ENCODE peak calls at places on chromosomes 12 and 14, in ten cellular contexts. V is PC-3, P is endothelial cell, G is AG04450, N is lower lobe of right lung, E is psoas muscle, Y is lung, K is fibroblast of lung, Q is Calu3, M is ovary. H is an unnamed sample.

GRCh38 chr14:97459180-97459579 is 662.0 kb downstream of the VRK1 start:
- DNase-seq in M (no peak), N (no peak), Q (no peak), E (no peak), G (no peak), V (no peak), P (no peak), K (no peak), Y (no peak), H (no peak)

GRCh38 chr12:14979468-14979867 is 6.6 kb downstream of the PDE6H start:
- DNase-seq in M (no peak), K (no peak), N (no peak), Y (no peak), G (no peak), P (no peak), V (no peak), Q (no peak), E (no peak), H (no peak)

GRCh38 chr14:65179918-65180724 is 77.8 kb upstream of the MAX start:
- DNase-seq in Q (peak), P (no peak), N (no peak), V (peak), Y (no peak), K (peak), G (peak), E (peak), M (peak), H (no peak)

GRCh38 chr14:103061482-103061976 is 4.2 kb upstream of the CDC42BPB start:
- DNase-seq in V (no peak), Q (no peak), P (no peak), M (no peak), N (no peak), Y (no peak), G (no peak), E (no peak), K (no peak), H (no peak)

GRCh38 chr12:66398931-66399625 is 96.8 kb downstream of the HELB start:
- DNase-seq in K (peak), V (peak), Q (no peak), M (no peak), E (peak), G (no peak), Y (no peak), N (no peak), P (no peak), H (no peak)

GRCh38 chr14:61472801-61473376 is 151.5 kb downstream of the PRKCH start:
- DNase-seq in M (no peak), K (peak), E (no peak), P (no peak), V (no peak), G (no peak), Y (no peak), Q (no peak), N (no peak), H (no peak)

GRCh38 chr14:23751591-23751990 is 115.4 kb downstream of the DHRS2 start:
- DNase-seq in Y (no peak), N (no peak), E (no peak), V (no peak), K (peak), G (no peak), Q (no peak), M (no peak), P (no peak), H (no peak)

GRCh38 chr12:43004908-43005307 is 415.4 kb upstream of the PRICKLE1 start:
- DNase-seq in M (no peak), V (no peak), K (no peak), Q (no peak), P (peak), G (no peak), E (no peak), Y (no peak), N (no peak), H (no peak)

GRCh38 chr14:36626150-36626549 is 35.5 kb upstream of the PAX9 start:
- DNase-seq in Q (no peak), K (no peak), Y (no peak), N (no peak), M (no peak), V (no peak), G (no peak), E (no peak), P (no peak), H (no peak)

GRCh38 chr12:17528394-17528793 is 561.6 kb downstream of the RERGL start:
- DNase-seq in P (no peak), M (no peak), V (peak), Q (no peak), N (no peak), E (no peak), K (no peak), Y (no peak), G (no peak), H (no peak)
- TF ChIP-seq CTCF in P (no peak), M (no peak), V (no peak), Q (no peak), N (no peak), E (no peak), K (no peak), Y (no peak), G (no peak), H (no peak)

GRCh38 chr12:21607701-21608100 is 3.1 kb upstream of the GYS2 start:
- DNase-seq in V (peak), P (no peak), Q (no peak), Y (no peak), N (no peak), G (no peak), K (peak), E (no peak), M (no peak), H (no peak)
- TF ChIP-seq CTCF in V (peak), P (no peak), Q (no peak), Y (no peak), N (peak), G (peak), K (no peak), E (peak), M (no peak), H (peak)

GRCh38 chr14:89065879-89066278 is 241.4 kb downstream of the TTC8 start:
- DNase-seq in Y (no peak), G (no peak), K (no peak), N (no peak), P (no peak), V (no peak), E (no peak), M (no peak), Q (no peak), H (no peak)

GRCh38 chr14:89061696-89062095 is 237.2 kb downstream of the TTC8 start:
- DNase-seq in V (no peak), G (no peak), E (no peak), M (no peak), Q (no peak), Y (no peak), N (no peak), K (no peak), P (no peak), H (no peak)

DNA sequence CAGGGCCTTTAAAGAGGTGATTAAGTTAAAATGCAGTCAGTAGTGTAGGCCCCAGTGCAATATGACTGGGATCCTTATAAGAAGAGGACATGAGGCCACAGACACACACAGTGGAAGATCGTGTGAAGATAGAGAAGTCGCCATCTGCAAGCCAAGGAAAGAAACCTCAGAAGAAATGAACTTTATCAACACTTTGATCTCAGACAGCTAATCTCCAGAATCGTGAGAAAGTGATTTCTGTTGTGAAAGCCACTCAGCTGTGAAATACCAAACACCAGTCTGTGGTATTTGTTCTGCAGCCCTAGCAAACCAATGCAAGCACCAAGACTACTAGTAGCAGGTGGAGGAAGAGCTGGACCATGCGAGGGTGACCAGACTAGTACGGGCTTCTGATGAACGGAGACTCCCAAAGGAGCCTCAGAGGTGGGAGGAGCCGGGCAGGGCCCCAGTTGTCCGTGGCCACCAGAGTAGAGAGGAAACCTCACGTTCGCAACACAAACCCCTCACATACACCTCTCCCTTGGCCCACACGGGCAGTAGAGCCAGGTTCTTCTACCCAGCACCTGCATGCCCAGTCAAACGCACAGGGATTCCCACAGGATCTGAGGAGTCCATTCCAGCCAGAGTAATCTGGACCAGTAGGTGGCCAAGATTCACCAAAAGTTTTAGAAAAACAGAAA is 243.0 kb downstream of the TTC8 start:
- DNase-seq in N (no peak), P (no peak), Y (no peak), V (no peak), K (no peak), M (no peak), G (no peak), Q (no peak), E (no peak), H (no peak)
- TF ChIP-seq CTCF in N (no peak), P (no peak), Y (no peak), V (no peak), K (no peak), M (no peak), G (no peak), Q (no peak), E (no peak), H (no peak)

DNA sequence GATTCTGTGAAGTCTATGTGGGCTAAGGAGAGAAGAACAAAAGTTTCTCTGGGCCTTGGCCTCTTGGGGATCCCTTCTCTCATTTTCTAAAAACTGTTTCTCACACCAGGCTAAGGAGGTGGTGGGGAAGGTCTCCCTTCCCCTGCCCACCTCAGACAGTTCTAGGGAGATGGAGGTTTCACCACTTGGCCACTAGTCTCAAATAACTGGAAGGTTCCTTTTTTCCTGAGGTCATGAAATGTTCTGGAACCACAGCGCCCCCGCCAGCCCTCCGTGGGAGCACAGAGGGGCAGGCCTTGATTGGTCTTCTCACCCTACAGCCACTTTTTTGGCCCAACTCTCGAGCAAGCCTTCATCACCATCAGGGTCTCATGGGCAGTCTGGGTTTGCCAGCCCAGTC is 12.6 kb downstream of the C12orf43 start:
- DNase-seq in N (peak), Y (no peak), V (no peak), K (no peak), Q (peak), G (no peak), E (no peak), M (no peak), P (no peak), H (no peak)
- TF ChIP-seq CTCF in N (no peak), Y (no peak), V (peak), K (no peak), Q (no peak), G (no peak), E (no peak), M (no peak), P (no peak), H (no peak)

GRCh38 chr14:76564471-76565119 is 188.7 kb downstream of the ESRRB start:
- DNase-seq in V (no peak), N (no peak), P (no peak), M (no peak), K (no peak), E (no peak), G (no peak), Q (no peak), Y (no peak), H (no peak)
- TF ChIP-seq CTCF in V (peak), N (no peak), P (no peak), M (no peak), K (no peak), E (no peak), G (no peak), Q (no peak), Y (no peak), H (no peak)

DNA sequence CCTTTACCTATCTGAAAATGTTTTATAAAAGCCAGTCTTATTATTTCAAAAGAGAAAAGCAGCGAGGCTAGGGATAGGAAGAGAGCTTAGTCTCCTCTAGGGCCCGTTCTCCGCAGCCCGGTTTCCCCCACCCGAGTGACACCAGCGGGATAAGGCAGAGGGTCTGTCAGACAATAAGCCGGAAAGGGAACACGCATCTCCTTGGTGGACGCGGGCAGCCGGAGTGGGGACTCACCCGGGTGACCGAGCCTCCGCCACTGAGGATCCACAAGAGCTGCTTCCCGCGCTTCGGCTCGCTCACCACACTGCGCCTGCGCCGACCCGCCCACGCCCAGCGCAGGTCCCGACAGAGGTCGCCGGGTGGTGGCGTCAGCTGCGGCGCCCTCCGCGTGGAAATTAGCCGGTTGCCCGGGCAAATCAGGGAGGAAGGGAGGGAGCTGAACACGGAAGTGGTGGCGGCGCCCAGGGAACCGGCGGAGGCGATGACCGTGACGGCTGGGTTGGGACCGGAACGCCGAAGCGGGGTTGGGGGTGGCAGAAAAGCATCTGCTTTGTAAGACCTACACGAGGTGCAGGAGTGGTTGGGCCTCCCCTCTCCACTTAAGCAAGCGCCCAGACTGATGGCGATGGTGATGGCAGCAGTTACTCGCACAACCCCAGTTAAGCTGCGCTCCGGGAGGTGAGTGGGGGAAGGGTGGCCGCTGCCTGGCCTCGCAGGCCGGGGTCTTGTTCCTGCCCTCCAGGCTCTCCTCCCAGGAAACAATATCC is at the start of the genes SOCS4 and WDHD1:
- DNase-seq in V (peak), E (peak), Q (peak), N (peak), Y (peak), G (peak), P (peak), M (peak), K (peak), H (peak)
- TF ChIP-seq CTCF in V (peak), E (no peak), Q (no peak), N (peak), Y (peak), G (no peak), P (no peak), M (no peak), K (no peak), H (no peak)

GRCh38 chr14:99344051-99344450 is 72.1 kb upstream of the BCL11B start:
- DNase-seq in M (no peak), N (no peak), Q (no peak), G (no peak), K (no peak), E (no peak), P (no peak), V (no peak), Y (no peak), H (no peak)

GRCh38 chr14:99342906-99343305 is 70.9 kb upstream of the BCL11B start:
- DNase-seq in M (no peak), N (no peak), E (no peak), Q (no peak), P (no peak), Y (no peak), V (no peak), G (no peak), K (no peak), H (no peak)

GRCh38 chr14:99346470-99347080 is 74.6 kb upstream of the BCL11B start:
- DNase-seq in P (no peak), Y (no peak), G (no peak), M (no peak), K (no peak), N (no peak), E (no peak), V (no peak), Q (no peak), H (no peak)

GRCh38 chr14:99347561-99347960 is 75.6 kb upstream of the BCL11B start:
- DNase-seq in N (no peak), P (no peak), Y (no peak), V (no peak), G (no peak), K (no peak), M (no peak), E (no peak), Q (no peak), H (no peak)

GRCh38 chr14:99345472-99345871 is 73.5 kb upstream of the BCL11B start:
- DNase-seq in M (no peak), V (no peak), G (no peak), P (no peak), K (no peak), N (no peak), Q (no peak), E (no peak), Y (no peak), H (no peak)
- TF ChIP-seq CTCF in M (no peak), V (no peak), G (no peak), P (no peak), K (no peak), N (no peak), Q (no peak), E (no peak), Y (no peak), H (no peak)

DNA sequence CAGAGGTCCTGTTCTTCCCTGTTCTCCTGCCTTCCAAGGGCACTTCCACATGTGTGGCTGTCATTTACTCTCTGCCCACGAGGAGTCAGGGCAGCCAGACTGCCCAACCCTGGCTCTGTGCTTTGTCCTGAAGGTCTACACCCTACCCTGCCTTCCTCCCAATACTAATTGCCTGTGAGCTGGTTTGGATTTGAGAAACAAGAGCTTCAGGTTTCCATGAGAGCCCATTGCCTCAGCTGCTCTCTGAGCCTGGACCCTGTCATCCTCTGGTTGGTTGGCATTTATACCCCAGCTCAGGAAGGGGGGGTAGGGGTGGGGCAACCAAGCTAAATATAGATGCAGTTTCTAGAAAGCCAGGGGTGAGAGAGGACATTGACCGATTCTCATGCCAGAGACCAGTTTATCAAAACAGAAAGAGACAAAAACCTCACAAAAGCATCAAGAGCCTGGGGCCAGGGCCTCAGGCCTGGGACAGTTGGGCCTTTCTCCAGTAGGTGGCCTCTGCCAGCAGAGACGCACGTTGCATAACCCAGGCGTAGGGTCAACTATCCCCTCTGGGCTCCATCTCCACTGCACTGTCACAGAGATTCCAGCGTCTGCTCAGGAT is 34.5 kb downstream of the VDR start:
- DNase-seq in K (no peak), Y (no peak), G (no peak), M (no peak), P (peak), E (peak), Q (no peak), V (peak), N (no peak), H (no peak)
- TF ChIP-seq CTCF in K (peak), Y (no peak), G (peak), M (no peak), P (peak), E (peak), Q (no peak), V (peak), N (peak), H (peak)

GRCh38 chr12:117718141-117718540 is 250.6 kb downstream of the KSR2 start:
- DNase-seq in N (no peak), Y (no peak), P (no peak), E (no peak), Q (no peak), V (no peak), K (peak), M (no peak), G (no peak), H (no peak)

GRCh38 chr12:117718559-117718958 is 250.2 kb downstream of the KSR2 start:
- DNase-seq in N (no peak), G (no peak), V (no peak), Y (no peak), E (no peak), P (no peak), K (no peak), M (no peak), Q (no peak), H (no peak)

DNA sequence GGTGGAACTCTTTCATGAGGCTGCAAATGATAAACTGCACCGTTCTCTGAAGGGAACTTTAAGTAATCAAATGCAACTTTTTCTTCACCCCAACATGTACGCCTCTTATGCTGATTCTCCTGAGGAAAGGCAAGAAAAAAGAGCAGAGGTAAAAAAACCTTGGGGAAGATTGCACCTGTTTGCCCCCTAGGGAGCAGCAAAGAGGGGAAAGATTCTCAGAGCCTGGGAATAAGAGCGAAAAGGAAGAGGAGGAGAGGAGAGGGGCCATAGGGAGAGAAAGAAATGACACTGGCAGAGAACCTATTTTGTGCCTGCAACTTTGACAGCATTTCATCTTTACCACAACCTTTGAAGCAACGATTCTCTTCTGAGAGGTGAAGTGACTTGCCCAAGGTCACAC is 254.6 kb downstream of the KSR2 start:
- DNase-seq in Y (no peak), G (no peak), Q (no peak), K (no peak), E (no peak), N (no peak), M (no peak), V (no peak), P (no peak), H (no peak)
- TF ChIP-seq CTCF in Y (no peak), G (no peak), Q (no peak), K (no peak), E (no peak), N (no peak), M (no peak), V (peak), P (no peak), H (no peak)

GRCh38 chr14:106562451-106562850 is 1036.1 kb downstream of the TMEM121 start:
- DNase-seq in E (no peak), P (no peak), M (no peak), G (no peak), V (no peak), N (no peak), K (no peak), Y (no peak), Q (no peak), H (no peak)

GRCh38 chr14:106551265-106551664 is 1024.9 kb downstream of the TMEM121 start:
- DNase-seq in N (no peak), Q (peak), E (no peak), Y (no peak), V (no peak), P (no peak), K (no peak), G (no peak), M (no peak), H (no peak)

DNA sequence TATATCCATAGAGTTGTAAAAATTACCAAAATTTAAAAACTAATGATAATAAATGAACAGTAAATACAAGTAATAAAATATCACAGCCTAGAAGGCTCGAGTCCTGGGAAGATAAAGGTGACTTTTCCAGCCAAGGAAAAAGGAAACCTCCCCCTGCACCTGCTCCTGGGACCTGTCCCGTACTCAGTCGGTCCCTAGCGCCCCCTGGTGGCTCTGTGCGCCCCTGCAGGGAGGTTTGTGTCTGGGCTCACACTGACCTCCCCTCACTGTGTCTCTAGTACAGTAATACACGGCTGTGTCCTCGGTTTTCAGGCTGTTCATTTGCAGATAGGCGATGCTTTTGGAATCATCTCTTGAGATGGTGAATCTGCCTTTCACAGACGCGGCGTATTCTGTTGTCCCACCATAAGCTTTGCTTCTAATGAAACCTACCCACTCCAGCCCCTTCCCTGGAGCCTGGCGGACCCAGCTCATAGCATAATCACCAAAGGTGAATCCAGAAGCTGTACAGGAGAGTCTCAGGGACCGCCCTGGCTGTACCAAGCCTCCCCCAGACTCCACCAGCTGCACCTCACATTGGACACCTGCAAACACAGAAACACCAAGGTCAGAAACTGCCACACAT is 1030.4 kb downstream of the TMEM121 start:
- DNase-seq in Y (peak), Q (peak), P (no peak), V (peak), E (no peak), M (no peak), K (no peak), G (no peak), N (peak), H (peak)
- TF ChIP-seq CTCF in Y (peak), Q (peak), P (no peak), V (peak), E (peak), M (no peak), K (no peak), G (no peak), N (peak), H (peak)

H was measured in CD14-positive monocyte.